ENCODE peak calls at places on chromosomes 6 and 20, in seven cellular contexts. K is testis, M is fibroblast of the aortic adventitia, Z is astrocyte of the spinal cord, U is cardiac fibroblast, W is body of pancreas, H is prostate gland. R is an unnamed sample.

GRCh38 chr6:113306552-113307145 is 550.5 kb upstream of the MARCKS start:
- DNase-seq in K (peak; percentile 79), H (peak; percentile 64), Z (no peak), M (peak; percentile 31), W (peak; percentile 86), U (peak; percentile 39), R (peak; percentile 29)

GRCh38 chr6:144395014-144395413 is 109.9 kb downstream of the UTRN start:
- DNase-seq in W (no peak), Z (no peak), U (peak; percentile 45), K (no peak), M (peak; percentile 4), H (no peak), R (peak; percentile 18)

GRCh38 chr6:4510317-4510716 is 265.9 kb upstream of the CDYL start:
- DNase-seq in Z (no peak), W (no peak), U (no peak), H (no peak), M (no peak), K (no peak), R (no peak)

GRCh38 chr20:43549416-43550136 is 9.3 kb upstream of the SGK2 start:
- DNase-seq in H (no peak), Z (no peak), U (no peak), M (no peak), W (no peak), K (no peak), R (no peak)

GRCh38 chr20:48788486-48789072 is 39.2 kb downstream of the PREX1 start:
- DNase-seq in M (no peak), K (no peak), Z (no peak), W (no peak), H (no peak), U (no peak), R (no peak)

GRCh38 chr6:85797993-85798392 is 155.3 kb upstream of the SYNCRIP start:
- DNase-seq in M (no peak), K (peak; percentile 71), Z (no peak), U (peak; percentile 5), H (peak; percentile 63), W (no peak), R (peak; percentile 10)

GRCh38 chr20:41178904-41179432 is 41.6 kb downstream of the PLCG1 start:
- DNase-seq in Z (peak; percentile 41), U (no peak), M (no peak), K (peak; percentile 51), W (no peak), H (no peak), R (peak; percentile 42)

GRCh38 chr6:74976026-74976425 is 229.8 kb downstream of the COL12A1 start:
- DNase-seq in W (no peak), H (no peak), K (no peak), M (no peak), U (no peak), Z (no peak), R (no peak)

GRCh38 chr20:10662661-10663458 is 10.9 kb downstream of the JAG1 start:
- DNase-seq in H (no peak), M (no peak), U (no peak), W (no peak), Z (no peak), K (no peak), R (no peak)

GRCh38 chr6:25899580-25900408 is 25.8 kb upstream of the SLC17A3 start:
- DNase-seq in U (peak; percentile 19), M (peak; percentile 5), Z (no peak), H (no peak), W (no peak), K (no peak), R (no peak)

GRCh38 chr6:72466971-72467566 is 154.8 kb upstream of the KCNQ5 start:
- DNase-seq in H (no peak), U (peak; percentile 2), M (peak; percentile 3), W (no peak), K (no peak), Z (no peak), R (peak; percentile 13)

GRCh38 chr6:105099371-105099770 is 80.4 kb downstream of the POPDC3 start:
- DNase-seq in K (no peak), W (no peak), H (no peak), M (no peak), Z (no peak), U (no peak), R (no peak)

GRCh38 chr20:21682576-21682975 is 22.9 kb upstream of the PAX1 start:
- DNase-seq in W (no peak), K (no peak), Z (no peak), M (no peak), U (no peak), H (no peak), R (no peak)

GRCh38 chr6:47047479-47048411 is 5.6 kb upstream of the ADGRF1 start:
- DNase-seq in K (peak; percentile 76), W (peak; percentile 72), Z (peak; percentile 86), U (peak; percentile 91), H (peak; percentile 66), M (peak; percentile 83), R (peak; percentile 85)

DNA sequence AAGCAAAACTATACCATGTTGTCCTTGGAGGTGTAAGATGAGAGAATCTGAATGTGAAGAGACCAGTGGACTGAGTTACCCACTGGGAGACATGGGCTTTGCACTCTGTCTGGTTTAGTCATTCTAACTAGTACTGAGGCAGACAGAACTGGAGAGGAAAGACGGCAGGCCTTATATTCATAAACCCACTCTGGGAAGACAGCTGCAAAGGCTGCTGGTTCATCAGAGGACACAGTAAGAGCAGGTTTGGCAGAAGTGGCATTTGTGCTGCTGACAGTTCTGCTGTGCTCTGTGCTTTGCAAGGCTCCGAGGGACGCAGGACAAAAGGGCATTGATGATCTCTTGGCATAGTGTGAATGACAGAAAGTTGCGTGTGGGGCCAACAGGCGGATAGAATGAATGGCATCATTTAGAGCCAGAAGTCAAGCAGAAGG is 142.3 kb upstream of the TENT5A start:
- DNase-seq in M (no peak), K (peak; percentile 83), H (no peak), U (peak; percentile 40), Z (peak; percentile 54), W (peak; percentile 11), R (no peak)
- H3K4me3 ChIP-seq in M (peak overlapping the region; percentile 0), K (no peak overlapping the region), H (no peak overlapping the region), U (no peak overlapping the region), Z (no peak overlapping the region), W (no peak overlapping the region), R (peak overlapping the region; percentile 15)

GRCh38 chr6:51027283-51028065 is 208.8 kb downstream of the TFAP2B start:
- DNase-seq in H (no peak), M (no peak), U (no peak), W (no peak), Z (no peak), K (no peak), R (no peak)

GRCh38 chr6:51029576-51029975 is 210.9 kb downstream of the TFAP2B start:
- DNase-seq in H (no peak), W (no peak), Z (no peak), K (no peak), U (no peak), M (peak; percentile 43), R (no peak)

GRCh38 chr6:51025082-51025777 is 206.6 kb downstream of the TFAP2B start:
- DNase-seq in K (no peak), W (no peak), Z (peak; percentile 72), U (peak; percentile 5), H (no peak), M (peak; percentile 11), R (no peak)

GRCh38 chr6:51024126-51024525 is 205.5 kb downstream of the TFAP2B start:
- DNase-seq in M (no peak), U (no peak), Z (no peak), W (no peak), K (no peak), H (no peak), R (no peak)

GRCh38 chr6:51028271-51028670 is 209.6 kb downstream of the TFAP2B start:
- DNase-seq in U (peak; percentile 7), M (peak; percentile 7), Z (peak; percentile 46), H (no peak), K (no peak), W (no peak), R (no peak)
- TF ChIP-seq CTCF in U (no peak), M (no peak), Z (no peak), H (no peak), K (no peak), W (no peak), R (no peak)

GRCh38 chr6:27867941-27868705 is 44.1 kb downstream of the OR2B2 start:
- DNase-seq in W (no peak), U (peak; percentile 37), M (no peak), Z (peak; percentile 49), H (no peak), K (no peak), R (no peak)
- H3K4me3 ChIP-seq in W (no peak overlapping the region), U (no peak overlapping the region), M (no peak overlapping the region), Z (peak overlapping the region; percentile 74), H (no peak overlapping the region), K (no peak overlapping the region), R (no peak overlapping the region)

GRCh38 chr20:54172856-54173652 is 732 bp downstream of the CYP24A1 start:
- DNase-seq in H (no peak), W (no peak), M (no peak), U (peak; percentile 21), Z (peak; percentile 24), K (no peak), R (no peak)
- TF ChIP-seq CTCF in H (no peak), W (no peak), M (no peak), U (no peak), Z (no peak), K (no peak), R (no peak)

DNA sequence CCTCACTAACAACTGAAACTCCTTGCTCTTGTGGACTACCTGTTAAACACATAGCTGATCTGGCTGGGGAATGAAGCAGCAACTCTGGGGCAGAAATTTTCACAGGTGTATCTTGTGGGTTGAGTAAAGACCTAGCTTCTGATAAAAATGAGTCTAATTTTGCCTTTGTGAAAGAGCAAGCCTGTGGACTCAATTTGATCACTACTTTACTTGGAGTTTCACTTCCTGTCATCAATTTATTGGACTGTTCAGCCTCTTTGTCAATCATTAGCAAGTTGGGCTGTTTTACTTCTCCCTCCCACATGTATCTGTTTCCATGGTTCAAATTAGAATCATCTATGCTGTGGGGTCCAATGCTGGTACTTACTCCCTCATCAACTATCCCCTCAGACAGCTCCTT is 29.6 kb upstream of the CRIP3 start:
- DNase-seq in H (no peak), Z (no peak), U (no peak), M (no peak), K (no peak), W (no peak), R (no peak)
- H3K4me3 ChIP-seq in H (no peak overlapping the region), Z (no peak overlapping the region), U (no peak overlapping the region), M (no peak overlapping the region), K (no peak overlapping the region), W (no peak overlapping the region), R (no peak overlapping the region)

GRCh38 chr6:130760006-130760405 is 67.2 kb upstream of the SMLR1 start:
- DNase-seq in Z (peak; percentile 64), W (no peak), U (peak; percentile 65), M (peak; percentile 66), K (peak; percentile 23), H (no peak), R (peak; percentile 59)
- TF ChIP-seq CTCF in Z (peak; percentile 82), W (no peak), U (peak; percentile 80), M (peak; percentile 71), K (no peak), H (peak; percentile 15), R (peak; percentile 71)

GRCh38 chr6:108735991-108736345 is 112.3 kb upstream of the ARMC2 start:
- DNase-seq in U (no peak), Z (no peak), H (no peak), K (no peak), W (no peak), M (no peak), R (no peak)
- H3K4me3 ChIP-seq in U (no peak overlapping the region), Z (no peak overlapping the region), H (no peak overlapping the region), K (no peak overlapping the region), W (no peak overlapping the region), M (no peak overlapping the region), R (no peak overlapping the region)